ENCODE peak calls at places on chromosome 6, in six cellular contexts. G, K, H, R, C and I are unnamed samples.

GRCh38 chr6:100573169-100573568 is 108.4 kb upstream of the SIM1 start:
- DNase-seq in G (peak; percentile 14), K (no peak), H (no peak), R (peak; percentile 26), C (peak; percentile 65), I (no peak)

GRCh38 chr6:147805155-147805554 is 296.7 kb downstream of the SAMD5 start:
- DNase-seq in G (no peak), K (no peak), H (no peak), R (no peak), C (no peak), I (no peak)

GRCh38 chr6:125507987-125508655 is 206.4 kb upstream of the HDDC2 start:
- DNase-seq in G (peak; percentile 52), K (no peak), H (no peak), R (no peak), C (no peak), I (no peak)

GRCh38 chr6:56507517-56507916 is 135.2 kb downstream of the DST start:
- DNase-seq in G (no peak), K (no peak), H (no peak), R (no peak), C (no peak), I (no peak)

GRCh38 chr6:45558858-45559257 is 181.1 kb upstream of the SUPT3H start:
- DNase-seq in G (no peak), K (no peak), H (no peak), R (no peak), C (no peak), I (no peak)

GRCh38 chr6:101077344-101077743 is 196.2 kb upstream of the ASCC3 start:
- DNase-seq in G (no peak), K (no peak), H (no peak), R (no peak), C (no peak), I (no peak)

GRCh38 chr6:45738057-45738455 is 277.6 kb downstream of the CLIC5 start:
- DNase-seq in G (no peak), K (no peak), H (no peak), R (no peak), C (no peak), I (no peak)

GRCh38 chr6:37205189-37205996 is 35.4 kb downstream of the PIM1 start:
- DNase-seq in G (no peak), K (no peak), H (no peak), R (no peak), C (no peak), I (no peak)

GRCh38 chr6:141153563-141153962 is 979.2 kb upstream of the GJE1 start:
- DNase-seq in G (no peak), K (no peak), H (peak; percentile 17), R (peak; percentile 41), C (no peak), I (peak; percentile 44)

GRCh38 chr6:134000443-134000842 is 47.4 kb downstream of the TBPL1 start:
- DNase-seq in G (no peak), K (no peak), H (no peak), R (peak; percentile 65), C (no peak), I (no peak)

GRCh38 chr6:126682440-126682839 is 342.5 kb downstream of the CENPW start:
- DNase-seq in G (no peak), K (no peak), H (no peak), R (no peak), C (no peak), I (no peak)

GRCh38 chr6:11143394-11144371 is 32.2 kb upstream of the ERVFRD-1 start:
- DNase-seq in G (peak; percentile 97), K (no peak), H (no peak), R (peak; percentile 72), C (peak; percentile 92), I (no peak)

GRCh38 chr6:3211681-3212080 is 15.8 kb downstream of the TUBB2B start:
- DNase-seq in G (no peak), K (no peak), H (no peak), R (peak; percentile 67), C (no peak), I (no peak)

GRCh38 chr6:132768051-132768517 is 10.4 kb upstream of the VNN2 start:
- DNase-seq in G (peak; percentile 74), K (peak; percentile 29), H (peak; percentile 31), R (peak; percentile 84), C (no peak), I (peak; percentile 83)

GRCh38 chr6:132298344-132298949 is 102.8 kb downstream of the MOXD1 start:
- DNase-seq in G (peak; percentile 56), K (no peak), H (no peak), R (peak; percentile 62), C (peak; percentile 62), I (peak; percentile 33)

GRCh38 chr6:149234051-149234962 is 83.2 kb upstream of the TAB2 start:
- DNase-seq in G (peak; percentile 54), K (no peak), H (no peak), R (peak; percentile 69), C (peak; percentile 52), I (no peak)

GRCh38 chr6:150286919-150287318 is 81.9 kb upstream of the IYD start:
- DNase-seq in G (peak; percentile 27), K (no peak), H (no peak), R (peak; percentile 44), C (peak; percentile 7), I (peak; percentile 39)

GRCh38 chr6:134720353-134721094 is 229.4 kb downstream of the ALDH8A1 start:
- DNase-seq in G (no peak), K (no peak), H (no peak), R (no peak), C (no peak), I (no peak)

GRCh38 chr6:39339557-39340555 is 17.4 kb upstream of the KCNK16 start:
- DNase-seq in G (peak; percentile 17), K (no peak), H (no peak), R (no peak), C (no peak), I (no peak)

GRCh38 chr6:81890846-81891245 is 138.4 kb upstream of the TENT5A start:
- DNase-seq in G (no peak), K (no peak), H (no peak), R (no peak), C (peak; percentile 53), I (no peak)

GRCh38 chr6:7811441-7811840 is 85.5 kb downstream of the BMP6 start:
- DNase-seq in G (no peak), K (no peak), H (no peak), R (no peak), C (no peak), I (no peak)

GRCh38 chr6:158272324-158272723 is 39.9 kb upstream of the TULP4 start:
- DNase-seq in G (no peak), K (no peak), H (no peak), R (no peak), C (no peak), I (no peak)

GRCh38 chr6:14676084-14676483 is 558.5 kb downstream of the CD83 start:
- DNase-seq in G (no peak), K (no peak), H (no peak), R (no peak), C (peak; percentile 79), I (no peak)

GRCh38 chr6:141969201-141969600 is 163.5 kb upstream of the GJE1 start:
- DNase-seq in G (no peak), K (no peak), H (no peak), R (no peak), C (no peak), I (no peak)

DNA sequence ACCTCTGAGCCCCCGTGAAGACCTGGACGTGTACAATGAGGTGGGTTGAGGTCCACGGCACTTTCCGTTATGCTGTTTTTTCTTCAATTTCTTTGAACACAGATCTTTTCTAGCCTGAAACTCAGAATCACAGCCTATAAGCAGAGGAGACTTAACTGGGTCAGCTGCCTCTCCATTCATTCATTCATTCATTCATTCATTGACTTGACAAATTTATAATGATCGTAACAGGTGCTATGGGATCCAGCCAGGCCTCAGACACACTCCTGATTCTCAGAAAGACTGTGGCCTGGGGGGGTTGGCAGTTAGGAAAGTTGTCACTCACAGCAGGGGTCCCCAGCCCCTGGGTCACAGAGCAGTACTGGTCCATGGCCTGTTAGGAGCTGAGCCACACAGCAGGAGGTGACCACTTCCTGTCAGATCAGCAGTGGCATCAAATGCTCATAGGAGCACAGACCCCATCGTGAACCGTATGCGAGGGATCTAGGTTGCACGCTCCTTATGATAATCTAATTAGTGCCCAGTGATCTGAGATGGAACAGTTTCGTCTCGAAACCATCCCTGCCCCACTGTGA is 38.6 kb upstream of the IRF4 start:
- DNase-seq in G (no peak), K (no peak), H (no peak), R (peak; percentile 43), C (no peak), I (no peak)
- H2BK15ac ChIP-seq in G (no peak overlapping the region), K (no peak overlapping the region), H (no peak overlapping the region), R (no peak overlapping the region), C (no peak overlapping the region), I (no peak overlapping the region)

GRCh38 chr6:168459572-168459971 is 18.6 kb downstream of the SMOC2 start:
- DNase-seq in G (no peak), K (no peak), H (no peak), R (no peak), C (no peak), I (no peak)

GRCh38 chr6:168458101-168458500 is 17.1 kb downstream of the SMOC2 start:
- DNase-seq in G (no peak), K (no peak), H (no peak), R (no peak), C (no peak), I (no peak)

GRCh38 chr6:168456907-168457771 is 16.2 kb downstream of the SMOC2 start:
- DNase-seq in G (no peak), K (no peak), H (no peak), R (no peak), C (no peak), I (no peak)

GRCh38 chr6:168452685-168453377 is 11.8 kb downstream of the SMOC2 start:
- DNase-seq in G (no peak), K (no peak), H (no peak), R (no peak), C (no peak), I (no peak)

GRCh38 chr6:168455847-168456530 is 15.0 kb downstream of the SMOC2 start:
- DNase-seq in G (no peak), K (no peak), H (no peak), R (no peak), C (no peak), I (no peak)
- H2BK15ac ChIP-seq in G (no peak overlapping the region), K (no peak overlapping the region), H (no peak overlapping the region), R (no peak overlapping the region), C (no peak overlapping the region), I (no peak overlapping the region)

DNA sequence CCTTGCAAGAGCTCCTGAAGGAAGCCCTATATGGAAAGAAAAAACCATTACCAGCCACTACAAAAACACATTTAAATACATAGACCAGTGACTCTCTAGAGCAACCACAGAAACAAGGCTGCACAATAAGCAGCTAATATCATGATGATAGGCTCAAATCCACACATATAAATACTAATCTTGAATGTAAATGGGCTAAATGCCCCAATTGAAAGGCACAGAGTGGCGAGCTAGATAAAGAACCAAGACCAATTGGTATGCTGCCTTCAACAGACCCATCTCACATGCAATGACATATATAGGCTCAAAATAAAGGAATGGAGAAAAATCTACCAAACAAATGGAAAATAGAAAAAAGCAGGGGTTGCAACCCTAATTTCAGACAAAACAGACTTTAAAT is 153.0 kb downstream of the LRRC1 start:
- DNase-seq in G (no peak), K (no peak), H (no peak), R (no peak), C (no peak), I (no peak)
- H2BK15ac ChIP-seq in G (no peak overlapping the region), K (no peak overlapping the region), H (no peak overlapping the region), R (no peak overlapping the region), C (no peak overlapping the region), I (no peak overlapping the region)

DNA sequence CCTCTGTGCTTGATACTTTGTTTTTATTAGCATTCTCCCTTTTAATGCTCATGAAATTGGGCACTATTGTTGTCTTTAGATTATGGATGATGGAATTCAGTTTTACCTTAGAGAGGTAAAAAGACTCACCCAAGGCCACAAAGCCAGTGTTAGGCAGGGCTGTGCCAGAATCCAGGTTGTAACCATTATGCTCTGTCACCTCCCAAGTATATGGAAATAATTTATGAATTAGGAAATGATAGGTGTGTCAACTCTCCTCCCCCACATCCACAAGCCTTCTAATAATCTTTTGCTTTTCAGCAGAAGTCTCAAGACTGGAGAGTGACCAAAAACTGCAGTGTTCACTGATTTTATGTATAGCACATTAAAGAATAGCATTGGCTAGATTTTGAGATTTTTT is 13.0 kb downstream of the DCBLD1 start:
- DNase-seq in G (no peak), K (no peak), H (no peak), R (no peak), C (no peak), I (no peak)
- H2BK15ac ChIP-seq in G (no peak overlapping the region), K (no peak overlapping the region), H (no peak overlapping the region), R (no peak overlapping the region), C (peak overlapping the region; percentile 97), I (no peak overlapping the region)